ENCODE peak calls at places on chromosome 1, in eight cellular contexts. G is activated CD8-positive, alpha-beta memory T cell treated with anti-CD3 and anti-CD28 coated beads for 24 hours; O is smooth muscle cell of the brain vasculature; R is HAP-1; I is coronary artery; D is RWPE1; Z is stimulated activated CD4-positive, alpha-beta T cell treated with anti-CD3 and anti-CD28 coated beads, Interleukin-12 subunit alpha, Interleukin-12 subunit beta, amount 100 ng/mL, for 48 hours; A is NCI-H1105. F is an unnamed sample.

GRCh38 chr1:25952851-25953401 is 44.9 kb downstream of the PAFAH2 start:
- DNase-seq in A (no peak), G (no peak), R (no peak), O (no peak), D (no peak), I (no peak), Z (no peak), F (no peak)

GRCh38 chr1:2206813-2207488 is 12.4 kb upstream of the FAAP20 start:
- DNase-seq in D (no peak), I (peak; percentile 81), R (no peak), O (no peak), Z (no peak), A (no peak), G (no peak), F (no peak)

GRCh38 chr1:69553726-69554125 is 14.0 kb upstream of the LRRC7 start:
- DNase-seq in A (no peak), R (no peak), D (no peak), G (no peak), I (no peak), O (no peak), Z (no peak), F (no peak)

GRCh38 chr1:75233302-75233929 is 99.2 kb downstream of the LHX8 start:
- DNase-seq in Z (no peak), I (no peak), O (no peak), R (no peak), G (no peak), A (peak; percentile 56), D (peak; percentile 42), F (no peak)

GRCh38 chr1:32919811-32920733 is 18.9 kb upstream of the TMEM54 start:
- DNase-seq in O (no peak), G (no peak), A (no peak), Z (no peak), R (no peak), I (no peak), D (no peak), F (no peak)

GRCh38 chr1:29655145-29655544 is 418.8 kb downstream of the PTPRU start:
- DNase-seq in O (no peak), G (peak; percentile 13), A (no peak), R (no peak), I (no peak), D (no peak), Z (no peak), F (no peak)

GRCh38 chr1:47843781-47844555 is 153.2 kb downstream of the TRABD2B start:
- DNase-seq in A (no peak), G (no peak), I (peak; percentile 47), O (no peak), Z (no peak), D (no peak), R (no peak), F (no peak)

GRCh38 chr1:64956733-64957441 is 9.5 kb downstream of the JAK1 start:
- DNase-seq in G (no peak), R (no peak), D (no peak), O (no peak), Z (peak; percentile 3), I (no peak), A (no peak), F (peak; percentile 81)

GRCh38 chr1:29501227-29501976 is 265.1 kb downstream of the PTPRU start:
- DNase-seq in R (peak; percentile 66), Z (no peak), D (no peak), A (no peak), G (no peak), O (no peak), I (peak; percentile 21), F (no peak)

GRCh38 chr1:109137959-109138757 is 24.2 kb downstream of the ELAPOR1 start:
- DNase-seq in A (no peak), Z (no peak), G (no peak), O (no peak), D (no peak), R (no peak), I (no peak), F (no peak)

GRCh38 chr1:4481451-4481850 is 173.0 kb upstream of the AJAP1 start:
- DNase-seq in Z (no peak), D (no peak), R (no peak), G (no peak), O (no peak), A (no peak), I (no peak), F (no peak)

GRCh38 chr1:12460911-12461621 is 156.9 kb downstream of the DHRS3 start:
- DNase-seq in G (no peak), I (no peak), Z (no peak), O (no peak), A (no peak), D (no peak), R (no peak), F (no peak)

GRCh38 chr1:159856576-159856975 is 5.9 kb downstream of the VSIG8 start:
- DNase-seq in Z (no peak), R (no peak), G (no peak), O (no peak), I (no peak), A (no peak), D (no peak), F (no peak)

GRCh38 chr1:230188826-230189225 is 121.8 kb downstream of the GALNT2 start:
- DNase-seq in G (peak; percentile 47), Z (no peak), I (no peak), A (no peak), D (no peak), R (no peak), O (no peak), F (no peak)

GRCh38 chr1:100627936-100628335 is 90.0 kb downstream of the GPR88 start:
- DNase-seq in Z (no peak), R (no peak), G (no peak), A (no peak), I (no peak), O (no peak), D (no peak), F (no peak)

GRCh38 chr1:46457178-46457577 is 32.5 kb upstream of the DMBX1 start:
- DNase-seq in Z (no peak), D (no peak), O (no peak), A (no peak), G (no peak), I (no peak), R (no peak), F (no peak)

GRCh38 chr1:22418852-22419480 is 32.7 kb upstream of the ZBTB40 start:
- DNase-seq in Z (no peak), R (no peak), I (no peak), O (no peak), G (no peak), A (no peak), D (no peak), F (no peak)

GRCh38 chr1:34763142-34763781 is 3.7 kb downstream of the GJB4 start:
- DNase-seq in G (no peak), O (no peak), Z (no peak), R (no peak), A (no peak), D (peak; percentile 93), I (no peak), F (no peak)

F was measured in CD4-positive, CD25-positive, alpha-beta regulatory T cell.